ENCODE peak calls at places on chromosomes 5 and 9, in six cellular contexts. K, Q, Z, B, U and X are unnamed samples.

GRCh38 chr5:150710165-150710564 is 9.3 kb upstream of the RBM22 start:
- DNase-seq in B (no peak), U (no peak), Z (no peak), Q (no peak), K (no peak), X (no peak)

GRCh38 chr9:95349109-95350038 is 31.9 kb upstream of the FANCC start:
- DNase-seq in Q (no peak), B (no peak), K (no peak), U (peak; percentile 23), Z (no peak), X (no peak)

GRCh38 chr5:19001527-19001926 is 986.5 kb downstream of the CDH18 start:
- DNase-seq in U (no peak), K (no peak), Z (no peak), B (no peak), Q (no peak), X (no peak)

GRCh38 chr9:130426883-130427282 is 17.9 kb upstream of the ASS1 start:
- DNase-seq in U (no peak), Q (peak; percentile 35), B (no peak), Z (no peak), K (no peak), X (peak; percentile 59)

GRCh38 chr5:125075567-125075966 is 329.1 kb upstream of the ZNF608 start:
- DNase-seq in Z (no peak), U (no peak), Q (no peak), B (no peak), K (no peak), X (no peak)

GRCh38 chr9:97889941-97890557 is 32.3 kb downstream of the TRMO start:
- DNase-seq in K (peak; percentile 9), U (no peak), B (no peak), Q (no peak), Z (peak; percentile 57), X (no peak)

GRCh38 chr9:109411818-109412352 is 86.2 kb downstream of the PTPN3 start:
- DNase-seq in Q (no peak), K (no peak), Z (no peak), U (peak; percentile 54), B (no peak), X (no peak)

GRCh38 chr5:31671339-31671741 is 32.4 kb downstream of the PDZD2 start:
- DNase-seq in B (peak; percentile 39), K (no peak), U (no peak), Q (no peak), Z (no peak), X (peak; percentile 36)

GRCh38 chr9:27162045-27162444 is 53.0 kb downstream of the TEK start:
- DNase-seq in U (peak; percentile 8), Q (no peak), Z (no peak), K (no peak), B (no peak), X (no peak)

GRCh38 chr9:130770679-130771442 is 64.2 kb upstream of the ABL1 start:
- DNase-seq in Z (no peak), Q (no peak), U (peak; percentile 71), K (peak; percentile 39), B (no peak), X (no peak)

GRCh38 chr5:97019435-97020117 is 83.7 kb downstream of the LNPEP start:
- DNase-seq in Z (no peak), K (peak; percentile 38), Q (no peak), U (peak; percentile 16), B (no peak), X (no peak)

GRCh38 chr5:110507972-110508371 is 218.5 kb downstream of the TMEM232 start:
- DNase-seq in U (no peak), K (no peak), Z (no peak), B (no peak), Q (no peak), X (no peak)

GRCh38 chr5:133401731-133402347 is 210.5 kb downstream of the FSTL4 start:
- DNase-seq in K (no peak), B (no peak), U (no peak), Z (no peak), Q (no peak), X (no peak)

GRCh38 chr5:1516615-1517601 is 6.9 kb downstream of the LPCAT1 start:
- DNase-seq in Z (peak; percentile 1), U (no peak), Q (peak; percentile 5), K (no peak), B (peak; percentile 9), X (peak; percentile 4)

GRCh38 chr5:472076-472655 is 29.2 kb downstream of the EXOC3 start:
- DNase-seq in B (peak; percentile 72), K (no peak), Q (peak; percentile 34), Z (no peak), U (peak; percentile 44), X (peak; percentile 64)

GRCh38 chr5:98786178-98786853 is 12.9 kb downstream of the RGMB start:
- DNase-seq in Z (no peak), K (no peak), Q (no peak), U (no peak), B (no peak), X (no peak)

GRCh38 chr5:98783051-98783649 is 9.7 kb downstream of the RGMB start:
- DNase-seq in K (no peak), Z (no peak), Q (no peak), B (no peak), U (no peak), X (no peak)

GRCh38 chr5:98787131-98787719 is 13.8 kb downstream of the RGMB start:
- DNase-seq in Z (no peak), B (no peak), K (no peak), Q (peak; percentile 69), U (no peak), X (no peak)

GRCh38 chr5:98784411-98784810 is 10.9 kb downstream of the RGMB start:
- DNase-seq in Z (no peak), U (no peak), Q (no peak), K (no peak), B (no peak), X (no peak)

DNA sequence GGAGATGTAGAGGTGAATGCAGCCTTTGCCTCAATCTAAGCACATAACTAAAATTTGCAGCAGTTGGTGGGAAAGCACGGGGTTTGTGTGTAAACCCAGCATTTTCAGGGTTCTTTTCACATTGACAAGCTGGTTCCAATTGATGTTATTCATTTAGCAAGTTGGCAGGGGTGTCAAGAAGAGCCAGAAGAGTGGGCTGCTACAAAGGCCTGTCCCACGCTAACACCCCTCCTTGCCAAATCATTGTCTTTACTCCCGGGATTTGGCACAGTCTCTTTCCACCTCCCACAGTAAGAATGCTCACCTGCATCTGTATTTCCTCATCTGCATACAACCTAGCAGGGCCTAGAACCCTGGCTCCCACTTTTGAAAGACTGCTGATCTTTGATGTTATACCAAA is 11.8 kb downstream of the RGMB start:
- DNase-seq in Z (no peak), U (no peak), Q (no peak), B (no peak), K (no peak), X (no peak)
- H3K4me1 ChIP-seq in Z (no peaks in the 10 kb centered on the region), U (peaks cover 14% of the 10 kb centered on the region), Q (peaks cover 86% of the 10 kb centered on the region), B (peaks cover 22% of the 10 kb centered on the region), K (peaks cover 16% of the 10 kb centered on the region), X (peaks cover 82% of the 10 kb centered on the region)

DNA sequence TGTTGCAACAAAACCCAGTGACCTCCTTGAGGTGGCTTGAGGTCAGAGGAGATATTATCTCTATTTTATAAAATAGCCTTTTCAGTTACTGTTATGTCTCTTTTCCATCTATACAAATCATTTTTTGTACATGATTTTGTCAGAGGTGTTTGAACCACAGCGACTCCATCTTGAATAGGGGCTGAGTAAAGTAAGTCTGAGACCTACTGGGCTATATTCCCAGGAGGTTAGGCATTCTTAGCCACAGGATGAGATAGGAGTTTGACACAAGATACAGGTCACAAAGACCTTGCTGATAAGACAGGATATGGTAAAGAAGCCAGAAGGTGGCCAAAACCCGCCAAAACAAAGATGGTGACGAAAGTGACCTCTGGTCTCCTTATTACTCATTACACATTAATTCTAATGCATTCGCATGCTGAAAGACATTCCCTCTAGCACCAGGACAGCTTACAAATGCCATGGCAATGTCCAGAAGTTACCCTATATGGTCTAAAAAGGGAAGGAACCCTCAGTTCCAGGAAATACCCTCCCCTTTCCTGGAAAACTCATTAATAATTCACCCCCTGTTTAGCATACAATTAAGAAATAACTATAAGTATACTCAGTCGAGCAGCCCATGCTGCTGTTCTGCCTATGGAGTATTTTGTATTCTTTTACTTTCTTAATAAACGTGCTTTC is 283.9 kb upstream of the ISL1 start:
- DNase-seq in K (no peak), U (no peak), Z (no peak), Q (no peak), B (no peak), X (no peak)
- H3K4me1 ChIP-seq in K (peaks cover 8% of the 10 kb centered on the region), U (peaks cover 4% of the 10 kb centered on the region), Z (no peaks in the 10 kb centered on the region), Q (no peaks in the 10 kb centered on the region), B (no peaks in the 10 kb centered on the region), X (no peaks in the 10 kb centered on the region)

GRCh38 chr5:63245271-63245670 is 666.7 kb downstream of the LRRC70 start:
- DNase-seq in U (no peak), Z (no peak), B (no peak), Q (no peak), K (no peak), X (no peak)
- H3K4me1 ChIP-seq in U (peaks cover 2% of the 10 kb centered on the region), Z (no peaks in the 10 kb centered on the region), B (no peaks in the 10 kb centered on the region), Q (no peaks in the 10 kb centered on the region), K (no peaks in the 10 kb centered on the region), X (no peaks in the 10 kb centered on the region)

DNA sequence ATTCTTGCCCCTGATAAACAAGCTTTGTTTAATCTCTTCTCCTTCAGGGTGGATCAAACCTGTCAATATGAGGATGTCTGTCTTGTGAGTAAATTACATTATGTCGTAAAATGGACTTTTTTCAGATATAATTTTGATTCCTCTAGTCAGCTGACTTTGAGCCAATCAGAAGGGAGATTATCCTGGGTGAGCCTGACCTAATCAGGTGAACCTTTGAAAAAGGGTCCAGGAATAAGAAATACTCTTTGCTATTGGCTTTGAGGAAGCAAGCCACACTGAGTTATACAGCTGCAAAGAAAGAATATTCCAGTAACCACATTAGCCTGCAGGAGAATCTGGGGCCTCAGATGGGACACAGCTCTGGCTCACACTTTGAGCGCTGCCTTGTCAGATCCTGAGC is 304.3 kb upstream of the ARRDC3 start:
- DNase-seq in B (no peak), U (no peak), Z (no peak), K (no peak), Q (no peak), X (no peak)
- H3K4me1 ChIP-seq in B (no peaks in the 10 kb centered on the region), U (no peaks in the 10 kb centered on the region), Z (no peaks in the 10 kb centered on the region), K (no peaks in the 10 kb centered on the region), Q (no peaks in the 10 kb centered on the region), X (no peaks in the 10 kb centered on the region)

GRCh38 chr5:62605638-62606037 is 27.0 kb downstream of the LRRC70 start:
- DNase-seq in K (no peak), U (no peak), Z (no peak), B (no peak), Q (no peak), X (no peak)
- H3K4me1 ChIP-seq in K (no peaks in the 10 kb centered on the region), U (no peaks in the 10 kb centered on the region), Z (no peaks in the 10 kb centered on the region), B (no peaks in the 10 kb centered on the region), Q (no peaks in the 10 kb centered on the region), X (no peaks in the 10 kb centered on the region)

GRCh38 chr5:53321721-53322120 is 158.7 kb upstream of the FST start:
- DNase-seq in Q (no peak), Z (no peak), U (no peak), B (no peak), K (no peak), X (no peak)
- H3K4me1 ChIP-seq in Q (no peaks in the 10 kb centered on the region), Z (no peaks in the 10 kb centered on the region), U (no peaks in the 10 kb centered on the region), B (no peaks in the 10 kb centered on the region), K (no peaks in the 10 kb centered on the region), X (no peaks in the 10 kb centered on the region)

GRCh38 chr9:113990975-113991471 is 87.1 kb downstream of the AMBP start:
- DNase-seq in U (no peak), B (no peak), Z (no peak), Q (no peak), K (no peak), X (no peak)
- H3K4me1 ChIP-seq in U (no peaks in the 10 kb centered on the region), B (peaks cover 20% of the 10 kb centered on the region), Z (no peaks in the 10 kb centered on the region), Q (peaks cover 37% of the 10 kb centered on the region), K (peaks cover 2% of the 10 kb centered on the region), X (peaks cover 48% of the 10 kb centered on the region)

GRCh38 chr5:135740475-135740874 is 94.0 kb upstream of the SLC25A48 start:
- DNase-seq in U (no peak), Q (no peak), B (no peak), Z (no peak), K (no peak), X (no peak)
- H3K4me1 ChIP-seq in U (peaks cover 18% of the 10 kb centered on the region), Q (no peaks in the 10 kb centered on the region), B (peaks cover 5% of the 10 kb centered on the region), Z (no peaks in the 10 kb centered on the region), K (no peaks in the 10 kb centered on the region), X (no peaks in the 10 kb centered on the region)